ENCODE peak calls at places on chromosomes 4 and X, in eight cellular contexts. N is dorsolateral prefrontal cortex, J is spleen, C is cardiac muscle cell, Z is ascending aorta, V is PC-3, L is breast epithelium, K is pancreas. X is an unnamed sample.

GRCh38 chr4:25367004-25367621 is 9.9 kb upstream of the ANAPC4 start:
- DNase-seq in N (no peak), J (no peak), C (peak), Z (no peak), V (peak), L (no peak), K (no peak), X (no peak)

GRCh38 chr4:133000012-133000411 is 149.1 kb upstream of the PCDH10 start:
- DNase-seq in N (no peak), J (no peak), C (peak), Z (no peak), V (no peak), L (no peak), K (no peak), X (no peak)

GRCh38 chrX:128699716-128700285 is 647.6 kb upstream of the ACTRT1 start:
- DNase-seq in N (no peak), J (no peak), C (no peak), Z (no peak), V (no peak), L (no peak), K (no peak), X (no peak)

GRCh38 chr4:181792641-181793612 is 450.3 kb upstream of the TENM3 start:
- DNase-seq in N (no peak), J (no peak), C (no peak), Z (no peak), V (no peak), L (no peak), K (no peak), X (no peak)

GRCh38 chr4:158163941-158164665 is 8.7 kb downstream of the GASK1B start:
- DNase-seq in N (no peak), J (no peak), C (no peak), Z (no peak), V (peak), L (no peak), K (no peak), X (no peak)

GRCh38 chr4:12265554-12265953 is 836.9 kb upstream of the HS3ST1 start:
- DNase-seq in N (no peak), J (no peak), C (no peak), Z (no peak), V (no peak), L (no peak), K (no peak), X (no peak)

GRCh38 chr4:169270156-169270809 is 473 bp downstream of the SH3RF1 start:
- DNase-seq in N (peak), J (peak), C (peak), Z (peak), V (peak), L (no peak), K (peak), X (peak)

GRCh38 chr4:184156169-184156568 is 61.5 kb downstream of the ENPP6 start:
- DNase-seq in N (no peak), J (no peak), C (no peak), Z (no peak), V (no peak), L (no peak), K (no peak), X (no peak)

GRCh38 chrX:37825225-37825842 is 22.0 kb downstream of the DYNLT3 start:
- DNase-seq in N (peak), J (no peak), C (peak), Z (peak), V (peak), L (no peak), K (peak), X (no peak)

GRCh38 chrX:154349979-154350378 is 24.5 kb downstream of the FLNA start:
- DNase-seq in N (no peak), J (no peak), C (peak), Z (no peak), V (no peak), L (no peak), K (no peak), X (peak)

GRCh38 chr4:123821861-123822260 is 425.3 kb downstream of the SPRY1 start:
- DNase-seq in N (no peak), J (no peak), C (peak), Z (no peak), V (peak), L (no peak), K (no peak), X (no peak)

GRCh38 chr4:1762264-1763010 is 30.7 kb upstream of the FGFR3 start:
- DNase-seq in N (no peak), J (no peak), C (no peak), Z (no peak), V (no peak), L (no peak), K (no peak), X (no peak)

GRCh38 chr4:19850909-19851308 is 400.8 kb upstream of the SLIT2 start:
- DNase-seq in N (no peak), J (no peak), C (peak), Z (no peak), V (peak), L (no peak), K (no peak), X (no peak)

GRCh38 chr4:141802324-141802723 is 165.9 kb downstream of the IL15 start:
- DNase-seq in N (no peak), J (no peak), C (peak), Z (no peak), V (peak), L (no peak), K (no peak), X (no peak)

GRCh38 chr4:68433582-68433981 is 13.7 kb upstream of the TMPRSS11E start:
- DNase-seq in N (no peak), J (no peak), C (no peak), Z (no peak), V (peak), L (no peak), K (no peak), X (no peak)

GRCh38 chr4:100852326-100852725 is 334.5 kb upstream of the EMCN start:
- DNase-seq in N (no peak), J (no peak), C (no peak), Z (no peak), V (no peak), L (no peak), K (no peak), X (no peak)

GRCh38 chr4:17280266-17280665 is 231.6 kb downstream of the QDPR start:
- DNase-seq in N (no peak), J (no peak), C (no peak), Z (no peak), V (no peak), L (no peak), K (no peak), X (no peak)

GRCh38 chrX:43631841-43632240 is 24.3 kb upstream of the MAOA start:
- DNase-seq in N (no peak), J (no peak), C (no peak), Z (no peak), V (no peak), L (no peak), K (no peak), X (no peak)

GRCh38 chr4:143281507-143282169 is 55.0 kb upstream of the GAB1 start:
- DNase-seq in N (no peak), J (no peak), C (no peak), Z (no peak), V (no peak), L (no peak), K (no peak), X (no peak)

DNA sequence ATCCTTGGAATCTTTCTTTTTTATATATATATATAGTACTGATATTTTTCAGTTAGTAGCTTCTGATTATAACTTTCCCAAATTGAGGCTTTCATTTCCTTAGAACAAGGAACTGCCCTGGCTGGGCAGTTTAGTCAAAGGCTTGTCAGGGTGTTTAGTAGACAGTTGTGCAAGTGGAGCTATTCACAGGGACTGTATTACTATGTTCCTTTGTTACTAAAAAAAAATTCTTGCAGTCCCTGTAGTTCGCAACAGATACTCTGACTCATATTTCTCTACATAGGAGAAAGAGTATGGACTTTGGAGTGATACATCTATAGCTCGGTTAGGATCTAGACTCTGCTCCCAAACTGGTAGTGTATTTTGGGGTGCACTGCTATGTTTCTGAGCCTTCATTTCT is 20.8 kb downstream of the USO1 start:
- DNase-seq in N (no peak), J (no peak), C (peak), Z (no peak), V (no peak), L (no peak), K (no peak), X (no peak)
- H3K27ac ChIP-seq in N (no peak), J (no peak), C (peak), Z (peak), V (no peak), L (no peak), K (no peak), X (no peak)

GRCh38 chr4:87055340-87055739 is 120.5 kb downstream of the AFF1 start:
- DNase-seq in N (no peak), J (no peak), C (peak), Z (no peak), V (no peak), L (no peak), K (no peak), X (no peak)
- H3K27ac ChIP-seq in N (peak), J (no peak), C (peak), Z (peak), V (no peak), L (peak), K (no peak), X (peak)

GRCh38 chr4:24078347-24078962 is 188.6 kb upstream of the PPARGC1A start:
- DNase-seq in N (no peak), J (no peak), C (no peak), Z (no peak), V (no peak), L (no peak), K (no peak), X (no peak)

GRCh38 chr4:24076811-24077210 is 187.0 kb upstream of the PPARGC1A start:
- DNase-seq in N (no peak), J (no peak), C (peak), Z (no peak), V (no peak), L (no peak), K (no peak), X (no peak)

DNA sequence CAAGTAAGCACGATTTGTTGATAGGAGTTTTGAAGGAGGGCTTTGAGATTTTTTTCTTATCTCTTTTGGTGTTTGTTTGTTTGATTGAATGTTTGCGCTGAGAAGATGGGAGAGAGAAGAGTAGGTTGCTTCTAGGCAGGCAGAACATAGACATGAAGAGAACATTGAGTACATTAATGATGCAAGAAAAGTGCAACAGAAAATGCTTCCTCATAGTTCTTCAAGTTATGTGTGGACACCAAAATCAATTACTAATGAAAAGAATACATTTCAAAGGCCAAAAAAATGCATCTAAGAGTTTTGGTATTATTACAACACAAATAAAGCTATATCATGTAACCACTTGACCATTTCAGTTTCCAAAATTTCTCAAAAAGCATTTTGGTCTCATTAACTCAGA is 191.0 kb upstream of the PPARGC1A start:
- DNase-seq in N (no peak), J (no peak), C (no peak), Z (no peak), V (no peak), L (no peak), K (no peak), X (no peak)
- H3K27ac ChIP-seq in N (no peak), J (no peak), C (no peak), Z (no peak), V (no peak), L (no peak), K (no peak), X (no peak)

GRCh38 chrX:120238947-120239346 is 11.7 kb upstream of the ZBTB33 start:
- DNase-seq in N (no peak), J (no peak), C (no peak), Z (no peak), V (no peak), L (no peak), K (no peak), X (no peak)

GRCh38 chrX:120235284-120235683 is 15.3 kb upstream of the ZBTB33 start:
- DNase-seq in N (no peak), J (no peak), C (no peak), Z (no peak), V (no peak), L (no peak), K (no peak), X (no peak)

GRCh38 chrX:120242807-120243206 is 7.8 kb upstream of the ZBTB33 start:
- DNase-seq in N (no peak), J (no peak), C (no peak), Z (no peak), V (no peak), L (no peak), K (no peak), X (no peak)

DNA sequence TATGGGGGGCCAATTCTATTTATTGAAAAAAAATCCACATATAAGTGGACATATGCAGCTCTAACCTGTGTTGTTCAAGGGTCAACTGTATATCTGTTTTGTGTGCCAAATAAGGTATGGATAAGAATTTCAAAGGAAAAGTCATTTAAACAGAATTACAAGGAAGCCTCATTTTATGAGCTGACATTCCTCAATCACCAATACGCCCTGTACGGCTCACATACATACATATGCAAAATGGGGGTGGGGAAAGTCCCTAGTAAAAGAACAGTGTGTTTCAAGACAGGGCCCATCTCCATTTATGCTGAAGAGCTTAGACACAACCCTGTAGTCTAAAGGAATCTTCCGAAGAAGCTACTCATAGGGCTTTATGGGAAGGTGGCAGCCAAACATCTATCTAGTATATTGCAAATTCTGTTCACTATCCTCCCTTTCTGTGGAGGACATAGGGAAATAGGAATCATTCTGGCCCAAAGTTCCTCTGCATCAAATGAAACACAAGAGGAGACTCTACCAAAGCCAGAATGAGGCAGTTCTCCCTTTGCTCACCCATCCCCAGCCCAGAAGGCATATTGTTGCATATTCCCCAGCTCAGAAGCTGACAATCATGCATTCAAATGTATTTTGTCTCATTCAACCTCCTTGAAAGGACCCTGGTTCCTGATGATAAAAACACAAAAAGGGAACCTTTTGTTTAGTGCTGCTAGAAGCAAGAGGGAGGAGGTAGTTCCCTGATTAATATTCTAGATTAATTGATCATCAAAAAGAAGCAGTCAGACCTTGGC is 13.7 kb upstream of the ZBTB33 start:
- DNase-seq in N (no peak), J (no peak), C (no peak), Z (no peak), V (no peak), L (no peak), K (no peak), X (no peak)
- H3K27ac ChIP-seq in N (no peak), J (no peak), C (no peak), Z (no peak), V (no peak), L (no peak), K (no peak), X (no peak)

GRCh38 chr4:79623125-79623905 is 215.3 kb upstream of the GK2 start:
- DNase-seq in N (no peak), J (no peak), C (peak), Z (no peak), V (no peak), L (no peak), K (no peak), X (no peak)
- H3K27ac ChIP-seq in N (no peak), J (no peak), C (no peak), Z (peak), V (no peak), L (no peak), K (no peak), X (no peak)

GRCh38 chr4:153577053-153577452 is 107.0 kb upstream of the TLR2 start:
- DNase-seq in N (no peak), J (no peak), C (no peak), Z (no peak), V (no peak), L (no peak), K (peak), X (no peak)

GRCh38 chr4:153582954-153583456 is 101.1 kb upstream of the TLR2 start:
- DNase-seq in N (no peak), J (no peak), C (no peak), Z (no peak), V (no peak), L (no peak), K (no peak), X (no peak)

GRCh38 chr4:153579872-153580271 is 104.2 kb upstream of the TLR2 start:
- DNase-seq in N (no peak), J (no peak), C (no peak), Z (no peak), V (no peak), L (no peak), K (no peak), X (no peak)

GRCh38 chr4:153576443-153576774 is 107.7 kb upstream of the TLR2 start:
- DNase-seq in N (no peak), J (no peak), C (no peak), Z (no peak), V (no peak), L (no peak), K (no peak), X (no peak)

GRCh38 chr4:153579410-153579809 is 104.7 kb upstream of the TLR2 start:
- DNase-seq in N (no peak), J (no peak), C (no peak), Z (no peak), V (no peak), L (no peak), K (no peak), X (no peak)
- H3K27ac ChIP-seq in N (no peak), J (no peak), C (no peak), Z (no peak), V (no peak), L (no peak), K (no peak), X (no peak)

DNA sequence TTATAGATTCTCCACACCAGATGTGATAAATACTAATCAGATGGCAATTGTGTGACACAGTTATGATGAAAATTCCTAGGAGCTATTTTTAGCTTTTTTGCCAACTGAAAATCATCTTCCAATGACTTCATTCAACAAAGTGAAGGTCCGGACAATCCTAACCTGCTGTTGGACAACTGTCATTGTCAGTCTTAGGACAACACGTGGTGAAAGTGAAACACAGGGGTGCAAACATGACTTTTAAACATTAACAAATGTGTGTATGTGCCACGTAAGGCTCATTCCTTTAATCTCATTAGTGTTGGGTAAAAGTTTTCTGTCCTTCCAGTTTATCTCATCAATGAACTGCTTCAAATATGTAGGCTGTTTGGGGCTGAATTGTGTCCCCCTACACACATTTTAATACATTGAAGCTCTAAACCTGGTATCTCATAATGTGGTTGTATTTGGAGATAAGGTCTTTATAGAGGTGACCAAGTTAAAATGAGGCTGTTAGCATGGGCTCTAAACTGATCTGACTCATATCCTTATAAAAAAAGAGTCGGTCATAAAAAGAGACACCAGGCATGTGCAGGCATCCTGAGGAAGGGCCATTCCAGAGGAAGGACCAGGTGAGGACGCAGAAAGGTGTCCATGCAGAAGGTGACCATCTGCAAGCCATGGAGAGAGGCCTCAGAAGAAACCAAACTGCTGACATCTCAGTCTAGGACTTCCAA is 41.2 kb upstream of the SMAD1 start:
- DNase-seq in N (no peak), J (no peak), C (no peak), Z (no peak), V (peak), L (no peak), K (no peak), X (no peak)
- H3K27ac ChIP-seq in N (no peak), J (no peak), C (no peak), Z (no peak), V (no peak), L (no peak), K (no peak), X (no peak)

DNA sequence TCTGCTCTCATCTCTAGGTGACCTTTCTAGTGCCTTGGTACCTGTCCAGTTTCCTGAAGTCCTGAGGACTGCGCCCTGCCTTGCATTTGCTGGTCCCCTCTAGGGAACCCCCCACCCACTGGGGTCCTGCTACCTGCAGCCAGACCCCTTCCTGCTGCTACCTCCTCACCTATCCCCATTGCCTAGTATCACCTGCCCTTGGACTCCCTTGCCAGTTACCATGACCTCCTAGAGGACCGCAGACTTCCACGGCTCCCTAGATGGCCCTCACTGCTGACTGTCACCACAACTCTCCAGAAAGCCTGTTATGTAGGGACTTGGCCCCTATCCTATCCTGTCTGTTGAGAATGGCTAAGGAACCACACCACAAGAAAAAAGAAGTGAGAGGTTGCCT is 166.6 kb downstream of the EFNB1 start:
- DNase-seq in N (no peak), J (no peak), C (no peak), Z (peak), V (no peak), L (no peak), K (no peak), X (no peak)
- H3K27ac ChIP-seq in N (no peak), J (no peak), C (peak), Z (no peak), V (no peak), L (peak), K (no peak), X (no peak)

X was measured in left lung.